ENCODE peak calls at places on chromosomes 6 and 20, in eight cellular contexts. J, Q, T, B, K, M, R and F are unnamed samples.

GRCh38 chr20:2748551-2749342 is 51.7 kb downstream of the CPXM1 start:
- DNase-seq in Q (no peak), J (no peak), R (no peak), B (no peak), K (peak; percentile 76), T (no peak), M (no peak), F (no peak)

GRCh38 chr6:154295733-154296132 is 60.9 kb downstream of the IPCEF1 start:
- DNase-seq in J (no peak), Q (no peak), B (no peak), T (no peak), K (no peak), R (no peak), M (no peak), F (no peak)

GRCh38 chr20:53872081-53872541 is 198.3 kb downstream of the BCAS1 start:
- DNase-seq in K (no peak), J (no peak), M (no peak), Q (no peak), B (no peak), R (no peak), T (no peak), F (no peak)

GRCh38 chr6:109102762-109103161 is 7.5 kb downstream of the CEP57L1 start:
- DNase-seq in J (no peak), T (no peak), Q (no peak), B (no peak), R (no peak), M (no peak), K (no peak), F (no peak)

GRCh38 chr20:37386505-37387201 is 40.7 kb downstream of the SRC start:
- DNase-seq in B (no peak), J (no peak), M (no peak), R (no peak), Q (no peak), T (no peak), K (no peak), F (no peak)

GRCh38 chr20:3911956-3912355 is 22.8 kb downstream of the PANK2 start:
- DNase-seq in B (no peak), R (peak; percentile 72), J (no peak), Q (no peak), M (no peak), K (no peak), T (no peak), F (peak; percentile 84)

GRCh38 chr6:128233501-128233900 is 286.9 kb downstream of the PTPRK start:
- DNase-seq in R (no peak), Q (no peak), M (no peak), T (peak; percentile 52), B (no peak), J (no peak), K (no peak), F (no peak)

GRCh38 chr6:159952289-159953005 is 16.4 kb upstream of the IGF2R start:
- DNase-seq in M (no peak), K (no peak), R (no peak), B (no peak), J (no peak), Q (no peak), T (no peak), F (no peak)

GRCh38 chr20:36116813-36117441 is 37.6 kb upstream of the EPB41L1 start:
- DNase-seq in K (no peak), J (no peak), M (no peak), T (no peak), Q (no peak), B (no peak), R (no peak), F (no peak)

GRCh38 chr6:38262609-38263008 is 377.1 kb downstream of the BTBD9 start:
- DNase-seq in Q (no peak), M (no peak), T (peak; percentile 87), B (no peak), J (peak; percentile 61), K (no peak), R (no peak), F (no peak)

GRCh38 chr6:157996918-157997702 is 15.4 kb downstream of the SYNJ2 start:
- DNase-seq in B (no peak), J (no peak), M (no peak), Q (no peak), R (no peak), K (no peak), T (no peak), F (no peak)

GRCh38 chr6:20770776-20771175 is 236.5 kb downstream of the CDKAL1 start:
- DNase-seq in B (no peak), M (no peak), R (no peak), T (no peak), Q (no peak), K (no peak), J (no peak), F (no peak)

GRCh38 chr6:13711726-13712484 is at the start of gene RANBP9:
- DNase-seq in Q (peak; percentile 91), T (peak; percentile 85), M (peak; percentile 79), J (no peak), K (peak; percentile 96), B (peak; percentile 90), R (peak; percentile 91), F (peak; percentile 81)

GRCh38 chr6:154861825-154862224 is 128.6 kb downstream of the SCAF8 start:
- DNase-seq in R (peak; percentile 39), M (no peak), J (no peak), K (no peak), B (no peak), Q (no peak), T (no peak), F (no peak)

GRCh38 chr6:108068618-108069017 is 5.9 kb downstream of the OSTM1 start:
- DNase-seq in M (no peak), B (no peak), K (no peak), J (no peak), Q (peak; percentile 56), T (no peak), R (no peak), F (no peak)